ENCODE peak calls at places on chromosomes 7 and 10, in five cellular contexts. E is A549, J is K562, Q is HepG2, B is GM12878. I is an unnamed sample.

GRCh38 chr10:59779656-59780521 is 26.6 kb upstream of the MRLN start:
- DNase-seq in B (no peak), Q (no peak), J (no peak), E (no peak), I (no peak)

GRCh38 chr7:88150018-88150417 is 69.8 kb downstream of the SRI start:
- DNase-seq in B (no peak), E (no peak), J (no peak), Q (peak; percentile 6), I (no peak)

GRCh38 chr7:141654551-141654950 is 47.4 kb downstream of the DENND11 start:
- DNase-seq in B (peak; percentile 23), Q (peak; percentile 70), E (peak; percentile 67), J (peak; percentile 62), I (no peak)

GRCh38 chr7:876077-876971 is at the start of gene GET4:
- DNase-seq in J (peak; percentile 87), E (peak; percentile 79), Q (peak; percentile 65), B (peak; percentile 80), I (peak; percentile 88)

GRCh38 chr7:82343-83155 is 109.8 kb upstream of the FAM20C start:
- DNase-seq in J (no peak), B (no peak), Q (no peak), E (no peak), I (peak; percentile 79)

GRCh38 chr10:124012066-124012465 is 81.3 kb downstream of the CHST15 start:
- DNase-seq in E (no peak), Q (no peak), J (no peak), B (no peak), I (no peak)

GRCh38 chr10:77504870-77505257 is 132.7 kb downstream of the KCNMA1 start:
- DNase-seq in Q (no peak), J (no peak), E (peak; percentile 49), B (no peak), I (no peak)

GRCh38 chr7:16484453-16485158 is 19.1 kb upstream of the SOSTDC1 start:
- DNase-seq in J (no peak), Q (peak; percentile 76), B (no peak), E (peak; percentile 10), I (no peak)

GRCh38 chr10:73366381-73367298 is 8.0 kb upstream of the CFAP70 start:
- DNase-seq in B (no peak), J (peak; percentile 32), E (no peak), Q (no peak), I (no peak)

GRCh38 chr10:33233635-33234034 is 100.8 kb downstream of the NRP1 start:
- DNase-seq in B (no peak), Q (no peak), J (no peak), E (no peak), I (no peak)

GRCh38 chr7:98617051-98617959 is at the start of gene NPTX2:
- DNase-seq in Q (no peak), J (no peak), B (no peak), E (no peak), I (peak; percentile 92)

GRCh38 chr7:29457141-29457561 is 106.5 kb upstream of the PRR15 start:
- DNase-seq in J (no peak), B (no peak), E (no peak), Q (no peak), I (no peak)

GRCh38 chr7:351256-351655 is 61.3 kb downstream of the FOXL3 start:
- DNase-seq in Q (no peak), J (no peak), B (no peak), E (no peak), I (no peak)

GRCh38 chr7:12257582-12257981 is 46.5 kb downstream of the TMEM106B start:
- DNase-seq in J (no peak), E (no peak), B (peak; percentile 86), Q (peak; percentile 7), I (no peak)

GRCh38 chr10:114024876-114025609 is 18.6 kb upstream of the ADRB1 start:
- DNase-seq in E (no peak), B (peak; percentile 86), Q (no peak), J (no peak), I (no peak)

GRCh38 chr10:114632869-114633715 is 25.0 kb downstream of the ABLIM1 start:
- DNase-seq in B (no peak), Q (peak; percentile 43), J (no peak), E (peak; percentile 80), I (no peak)

GRCh38 chr10:125995726-125996304 is 99.5 kb downstream of the FANK1 start:
- DNase-seq in Q (no peak), B (no peak), J (no peak), E (no peak), I (no peak)

GRCh38 chr10:125994601-125995000 is 98.2 kb downstream of the FANK1 start:
- DNase-seq in J (no peak), E (no peak), B (no peak), Q (no peak), I (no peak)

GRCh38 chr10:125991009-125991788 is 94.8 kb downstream of the FANK1 start:
- DNase-seq in E (no peak), B (no peak), Q (no peak), J (no peak), I (no peak)

GRCh38 chr10:125989791-125990190 is 93.4 kb downstream of the FANK1 start:
- DNase-seq in J (no peak), E (no peak), B (no peak), Q (no peak), I (no peak)

GRCh38 chr10:125992244-125992643 is 95.9 kb downstream of the FANK1 start:
- DNase-seq in B (no peak), Q (no peak), J (no peak), E (no peak), I (no peak)
- TF ChIP-seq HDAC2 in B (no peak), Q (no peak), J (no peak), E (no peak), I (no peak)

DNA sequence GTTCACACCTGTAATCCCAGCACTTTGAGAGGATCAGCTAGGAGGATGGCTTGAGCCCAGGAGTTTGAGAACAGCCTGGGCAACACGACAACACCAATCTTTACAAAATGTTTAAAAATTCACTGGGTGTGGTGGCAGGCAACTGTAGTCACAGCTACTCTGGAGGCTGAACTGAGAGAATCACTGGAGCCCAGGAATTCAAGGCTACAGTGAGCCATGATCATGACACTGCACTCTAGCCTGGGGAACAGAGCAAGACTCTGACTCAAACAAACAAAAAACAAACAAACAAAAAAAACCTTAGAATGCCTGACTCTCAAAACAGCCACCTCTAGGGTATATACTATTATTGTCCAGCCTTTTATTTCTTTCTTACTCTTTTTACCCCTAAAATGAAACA is 56.5 kb upstream of the PAPSS2 start:
- DNase-seq in Q (no peak), E (no peak), B (no peak), J (no peak), I (no peak)
- TF ChIP-seq HDAC2 in Q (no peak), E (no peak), B (no peak), J (no peak), I (no peak)

DNA sequence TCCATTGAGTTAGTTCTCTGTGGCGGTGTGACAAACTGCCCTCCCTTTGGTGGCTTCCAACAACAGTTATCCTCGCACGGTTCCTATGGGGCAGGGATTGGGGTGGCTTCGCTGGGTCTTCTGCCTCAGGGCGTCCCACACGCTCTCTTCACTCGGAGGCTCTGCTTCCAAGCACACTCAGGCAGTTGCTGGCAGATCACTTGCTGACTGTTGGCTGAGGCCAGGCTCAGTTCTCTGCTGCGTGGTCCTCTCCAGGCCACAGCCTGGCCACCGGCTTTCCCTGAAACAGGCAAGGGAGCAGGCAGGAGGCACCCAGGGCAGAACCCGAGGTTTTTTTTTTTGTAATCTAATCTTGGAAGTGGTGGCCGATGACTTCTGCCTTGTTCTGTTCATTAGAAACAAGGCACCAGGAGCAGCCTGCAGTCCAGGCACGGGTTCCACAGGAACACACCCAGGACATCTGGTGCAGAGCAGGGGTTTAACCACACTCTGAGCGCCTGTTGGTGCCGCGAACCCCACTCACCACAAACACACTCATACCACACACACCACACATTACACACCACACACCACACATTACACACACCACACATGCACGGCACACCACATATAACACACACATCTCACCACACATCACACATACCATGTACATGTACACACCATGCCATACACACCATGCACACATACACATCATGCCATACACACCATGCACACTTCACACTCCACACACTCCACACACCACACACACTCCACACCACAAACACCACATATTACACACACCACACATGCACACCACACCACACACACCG is 112.2 kb downstream of the PTPN20 start:
- DNase-seq in B (no peak), E (no peak), J (no peak), Q (no peak), I (no peak)
- TF ChIP-seq HDAC2 in B (no peak), E (no peak), J (no peak), Q (no peak), I (no peak)

GRCh38 chr10:15088428-15089261 is at the start of gene ACBD7:
- DNase-seq in B (no peak), E (peak; percentile 95), J (peak; percentile 98), Q (peak; percentile 60), I (peak; percentile 89)
- TF ChIP-seq HDAC2 in B (no peak), E (no peak), J (no peak), Q (peak; percentile 36), I (no peak)

GRCh38 chr10:79286318-79286951 is 60.8 kb upstream of the PPIF start:
- DNase-seq in B (peak; percentile 92), E (no peak), J (peak; percentile 81), Q (no peak), I (no peak)
- TF ChIP-seq HDAC2 in B (no peak), E (no peak), J (no peak), Q (no peak), I (no peak)

GRCh38 chr10:68902382-68902781 is 1.3 kb downstream of the DDX50 start:
- DNase-seq in Q (no peak), E (no peak), B (no peak), J (no peak), I (no peak)

GRCh38 chr10:68901106-68901927 is at the start of gene DDX50:
- DNase-seq in B (peak; percentile 97), Q (peak; percentile 99), E (peak; percentile 89), J (peak; percentile 94), I (peak; percentile 82)

GRCh38 chr10:68900427-68901105 is 549 bp upstream of the DDX50 start:
- DNase-seq in B (peak; percentile 13), Q (no peak), E (peak; percentile 36), J (no peak), I (no peak)

GRCh38 chr10:68897336-68897741 is 3.8 kb upstream of the DDX50 start:
- DNase-seq in E (peak; percentile 49), B (no peak), J (peak; percentile 31), Q (peak; percentile 64), I (peak; percentile 59)

GRCh38 chr10:68899186-68899745 is 1.8 kb upstream of the DDX50 start:
- DNase-seq in E (no peak), Q (no peak), B (no peak), J (no peak), I (no peak)
- TF ChIP-seq HDAC2 in E (no peak), Q (no peak), B (no peak), J (no peak), I (no peak)

GRCh38 chr7:33040803-33041516 is 21.6 kb downstream of the NT5C3A start:
- DNase-seq in E (no peak), B (peak; percentile 89), J (no peak), Q (no peak), I (no peak)
- TF ChIP-seq HDAC2 in E (no peak), B (no peak), J (no peak), Q (no peak), I (no peak)

I was measured in H1.